ENCODE peak calls at places on chromosomes 11 and 22, in ten cellular contexts. W is activated T-cell treated with anti-CD3 and anti-CD28 coated beads for 1 hour; M is AG10803; Y is stimulated activated CD8-positive, alpha-beta memory T cell treated with anti-CD3 and anti-CD28 coated beads, Interleukin-12 subunit alpha, Interleukin-12 subunit beta, amount 100 ng/mL, for 4 hours; O is DMS 273 treated with DMSO at 0.1 percent for 48 hours; P is NCI-H510A treated with DMSO at 0.1 percent for 48 hours; V is progenitor cell of endocrine pancreas; G is NCI-H2171 treated with DMSO at 0.1 percent for 48 hours; N is effector memory CD4-positive, alpha-beta T cell; I is endodermal cell. R is an unnamed sample.

GRCh38 chr11:34274712-34275398 is 83.0 kb downstream of the ABTB2 start:
- DNase-seq in P (peak; percentile 72), G (no peak), W (no peak), N (no peak), O (no peak), M (peak; percentile 98), I (no peak), V (no peak), Y (no peak), R (peak; percentile 85)

GRCh38 chr11:131422491-131422890 is 52.1 kb downstream of the NTM start:
- DNase-seq in Y (no peak), O (no peak), P (no peak), N (no peak), W (no peak), I (no peak), G (no peak), M (no peak), V (no peak), R (no peak)

GRCh38 chr11:128532016-128532570 is 55.3 kb downstream of the ETS1 start:
- DNase-seq in Y (no peak), I (no peak), P (no peak), V (no peak), W (no peak), G (no peak), O (no peak), M (no peak), N (no peak), R (no peak)

GRCh38 chr11:69397732-69398131 is 83.7 kb upstream of the LINC01488 start:
- DNase-seq in M (peak; percentile 21), O (no peak), V (no peak), G (no peak), I (no peak), P (no peak), W (no peak), Y (no peak), N (no peak), R (no peak)

GRCh38 chr22:37204045-37204655 is 8.1 kb downstream of the SSTR3 start:
- DNase-seq in Y (no peak), G (no peak), V (no peak), I (no peak), P (no peak), O (no peak), W (no peak), N (no peak), M (no peak), R (no peak)

GRCh38 chr11:72802822-72803221 is 9.0 kb upstream of the STARD10 start:
- DNase-seq in M (no peak), Y (no peak), N (no peak), P (no peak), O (no peak), V (no peak), I (no peak), W (no peak), G (no peak), R (no peak)

GRCh38 chr11:97854877-97855276 is 1165.9 kb upstream of the CNTN5 start:
- DNase-seq in P (no peak), N (no peak), W (no peak), V (no peak), O (no peak), I (peak; percentile 44), Y (no peak), G (no peak), M (no peak), R (no peak)

GRCh38 chr11:130068986-130069683 is 559 bp upstream of the APLP2 start:
- DNase-seq in N (peak; percentile 39), Y (no peak), W (peak; percentile 39), M (peak; percentile 95), I (peak; percentile 88), V (no peak), G (peak; percentile 58), O (no peak), P (peak; percentile 91), R (peak; percentile 85)

GRCh38 chr11:120586072-120586471 is 74.5 kb downstream of the GRIK4 start:
- DNase-seq in M (no peak), O (no peak), W (no peak), V (no peak), I (no peak), N (no peak), G (no peak), Y (no peak), P (no peak), R (no peak)

GRCh38 chr11:125925247-125925740 is 20.6 kb upstream of the VSIG10L2 start:
- DNase-seq in I (peak; percentile 65), Y (no peak), G (no peak), P (no peak), V (no peak), W (no peak), O (no peak), N (no peak), M (no peak), R (no peak)